ENCODE peak calls at places on chromosomes 5 and 9, in six cellular contexts. G is HL-60; D is CD8-positive, alpha-beta T cell; H is transverse colon; F is PC-3; J is body of pancreas. Y is an unnamed sample.

GRCh38 chr5:61298580-61298979 is 33.5 kb upstream of the ZSWIM6 start:
- DNase-seq in H (no peak), G (no peak), D (no peak), J (peak), F (peak), Y (no peak)

GRCh38 chr9:109143881-109144562 is 23.0 kb downstream of the FRRS1L start:
- DNase-seq in J (no peak), G (no peak), F (peak), D (no peak), H (no peak), Y (no peak)

GRCh38 chr9:94586814-94587213 is 6.8 kb downstream of the FBP2 start:
- DNase-seq in G (no peak), D (no peak), J (no peak), F (peak), H (no peak), Y (no peak)

GRCh38 chr5:57382665-57383064 is 99.9 kb downstream of the ACTBL2 start:
- DNase-seq in H (no peak), D (no peak), G (no peak), F (no peak), J (no peak), Y (no peak)

GRCh38 chr9:130343445-130343918 is 77.9 kb downstream of the HMCN2 start:
- DNase-seq in G (no peak), H (no peak), D (peak), F (no peak), J (no peak), Y (no peak)

GRCh38 chr9:38087934-38088925 is 19.2 kb upstream of the SHB start:
- DNase-seq in G (no peak), D (peak), F (peak), H (peak), J (peak), Y (peak)

GRCh38 chr5:112036206-112036605 is 279.2 kb upstream of the NREP start:
- DNase-seq in J (no peak), H (no peak), F (peak), G (no peak), D (no peak), Y (no peak)

GRCh38 chr9:130110166-130110565 is 56.5 kb downstream of the GPR107 start:
- DNase-seq in G (no peak), J (no peak), F (no peak), D (no peak), H (no peak), Y (no peak)

GRCh38 chr5:104372796-104373195 is 810.2 kb upstream of the NUDT12 start:
- DNase-seq in G (no peak), D (no peak), H (no peak), J (no peak), F (peak), Y (no peak)

GRCh38 chr9:23326597-23326996 is 499.4 kb downstream of the ELAVL2 start:
- DNase-seq in D (no peak), J (no peak), F (no peak), G (no peak), H (no peak), Y (no peak)

GRCh38 chr9:23319092-23319491 is 506.9 kb downstream of the ELAVL2 start:
- DNase-seq in D (no peak), H (no peak), J (no peak), F (no peak), G (no peak), Y (no peak)

GRCh38 chr9:23324511-23324910 is 501.5 kb downstream of the ELAVL2 start:
- DNase-seq in H (no peak), D (no peak), F (no peak), G (no peak), J (no peak), Y (no peak)

GRCh38 chr9:23321049-23321448 is 505.0 kb downstream of the ELAVL2 start:
- DNase-seq in G (no peak), H (no peak), J (no peak), F (no peak), D (no peak), Y (no peak)

DNA sequence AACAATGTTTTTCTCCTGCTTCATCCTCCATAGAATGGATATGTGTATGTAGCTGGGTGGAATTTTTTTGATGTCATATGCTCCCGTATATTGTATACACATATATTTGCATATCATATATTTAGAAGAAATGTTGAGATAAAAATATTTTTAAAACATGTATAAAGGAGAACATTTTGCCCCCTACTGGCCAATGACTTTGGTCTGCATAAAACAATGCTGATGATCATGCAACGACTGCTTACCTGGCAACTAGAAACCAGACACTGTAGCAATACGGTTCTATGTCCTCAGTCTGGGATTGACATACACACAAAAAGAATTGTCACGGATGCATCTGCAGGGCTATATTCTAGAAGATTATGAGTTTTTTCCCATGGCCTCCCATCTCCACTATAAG is 503.6 kb downstream of the ELAVL2 start:
- DNase-seq in J (no peak), F (peak), G (no peak), H (no peak), D (no peak), Y (no peak)
- TF ChIP-seq CTCF in J (no peak), F (peak), G (no peak), H (peak), D (no peak), Y (no peak)

GRCh38 chr5:174751154-174751990 is 27.0 kb downstream of the MSX2 start:
- DNase-seq in H (no peak), J (no peak), G (no peak), F (no peak), D (no peak), Y (no peak)
- H3K4me3 ChIP-seq in H (no peak), J (no peak), G (no peak), F (peak), D (no peak), Y (peak)

GRCh38 chr5:43042176-43042625 is 2.1 kb upstream of the ANXA2R start:
- DNase-seq in H (peak), F (peak), G (no peak), D (peak), J (peak), Y (peak)
- TF ChIP-seq CTCF in H (no peak), F (peak), G (no peak), D (no peak), J (peak), Y (no peak)

DNA sequence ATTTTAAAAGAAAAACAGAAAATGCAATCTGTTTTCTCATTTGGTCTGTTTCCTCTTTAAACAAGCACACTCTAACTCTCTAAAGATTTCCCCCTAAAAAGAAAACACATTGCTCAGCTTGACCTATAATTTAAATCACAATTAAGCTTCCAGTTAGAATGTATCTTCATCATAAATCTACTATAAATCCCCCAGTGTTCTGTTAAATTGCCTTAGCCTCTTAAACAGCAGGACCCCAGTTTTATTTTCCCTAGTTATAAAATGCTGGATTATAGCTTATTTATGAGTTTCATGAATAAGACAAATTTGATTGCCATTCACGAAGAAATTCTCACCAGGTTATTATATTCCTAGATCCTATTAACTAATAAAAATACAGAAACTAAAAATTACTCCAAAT is 8.6 kb upstream of the SMC2 start:
- DNase-seq in F (no peak), J (no peak), G (no peak), H (no peak), D (no peak), Y (no peak)
- H3K4me3 ChIP-seq in F (no peak), J (no peak), G (no peak), H (no peak), D (no peak), Y (no peak)

GRCh38 chr9:6412572-6413364 is at the start of gene UHRF2:
- DNase-seq in G (peak), F (peak), J (peak), H (peak), D (peak), Y (peak)
- TF ChIP-seq CTCF in G (no peak), F (no peak), J (no peak), H (no peak), D (no peak), Y (no peak)

GRCh38 chr5:54988817-54989216 is 3.4 kb upstream of the ESM1 start:
- DNase-seq in F (no peak), H (no peak), D (no peak), J (no peak), G (no peak), Y (no peak)

GRCh38 chr5:54986269-54986654 is 869 bp upstream of the ESM1 start:
- DNase-seq in F (no peak), G (no peak), H (no peak), D (no peak), J (no peak), Y (no peak)

GRCh38 chr5:54981928-54982327 is 3.5 kb downstream of the ESM1 start:
- DNase-seq in J (no peak), D (no peak), F (no peak), G (no peak), H (no peak), Y (no peak)

GRCh38 chr5:54988218-54988617 is 2.8 kb upstream of the ESM1 start:
- DNase-seq in F (no peak), H (no peak), D (no peak), J (no peak), G (no peak), Y (no peak)

DNA sequence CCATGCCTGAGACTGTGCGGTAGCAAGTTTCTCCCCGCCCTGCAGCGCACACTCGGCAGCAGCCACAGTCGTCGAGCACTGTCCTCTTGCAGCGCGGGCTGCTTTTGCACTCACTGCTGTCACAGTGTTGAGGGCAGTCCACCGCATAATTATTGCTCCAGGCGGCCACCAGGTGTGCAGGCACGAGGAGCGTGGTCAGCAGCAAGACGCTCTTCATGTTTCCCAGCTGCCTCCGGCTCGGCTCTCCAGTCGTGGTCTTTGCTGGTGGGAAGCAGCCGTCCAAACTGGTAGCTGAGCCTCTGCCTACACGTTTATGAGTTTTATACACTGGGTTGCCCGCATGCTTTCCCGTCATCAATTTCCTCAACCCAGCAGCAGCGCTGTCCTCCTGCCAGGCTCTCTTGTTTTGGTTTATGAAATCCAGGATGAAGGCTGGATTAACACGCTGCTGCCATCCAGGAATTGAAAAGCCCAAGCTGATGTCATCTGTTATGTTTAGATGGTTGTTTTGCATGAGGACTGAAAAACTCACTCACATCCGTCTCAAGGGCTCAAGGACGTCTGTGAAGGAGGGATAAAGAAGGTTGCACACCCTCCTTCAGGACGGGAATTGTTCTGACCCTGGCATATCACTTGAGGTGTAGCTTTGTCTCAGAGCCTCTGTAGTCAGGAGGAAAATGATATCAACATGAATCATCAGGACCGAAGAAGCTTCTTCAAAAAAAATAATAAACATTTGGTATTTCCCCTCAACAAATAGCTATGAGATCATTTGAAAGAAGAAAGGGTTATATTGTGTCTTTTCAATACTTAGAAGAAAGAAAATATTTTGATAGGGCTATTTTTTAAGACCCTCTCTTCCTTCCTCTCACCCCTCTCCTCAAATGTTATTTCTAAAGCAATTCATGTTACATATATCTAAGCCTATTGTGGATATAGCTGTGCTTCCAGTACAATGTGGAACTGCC is at the start of gene ESM1:
- DNase-seq in D (no peak), H (no peak), J (no peak), F (peak), G (no peak), Y (no peak)
- H3K4me3 ChIP-seq in D (no peak), H (no peak), J (no peak), F (peak), G (no peak), Y (no peak)

Y was measured in lower leg skin.